ENCODE peak calls at places on chromosomes 6 and 20, in six cellular contexts. Y is GM12878, N is fibroblast of mammary gland, Q is type B pancreatic cell, R is AG10803, Z is foreskin fibroblast. W is an unnamed sample.

GRCh38 chr6:23417133-23417532 is 708.9 kb upstream of the NRSN1 start:
- DNase-seq in Q (no peak), N (no peak), Y (no peak), Z (no peak), R (no peak), W (no peak)

GRCh38 chr20:38178065-38178471 is 13.0 kb upstream of the TGM2 start:
- DNase-seq in Q (no peak), Z (no peak), Y (no peak), N (peak; percentile 56), R (no peak), W (no peak)

GRCh38 chr20:32110173-32110704 is 725 bp downstream of the TM9SF4 start:
- DNase-seq in N (no peak), Q (no peak), R (no peak), Z (no peak), Y (no peak), W (no peak)

GRCh38 chr20:51489611-51490010 is 52.9 kb downstream of the NFATC2 start:
- DNase-seq in R (no peak), N (no peak), Y (no peak), Q (no peak), Z (no peak), W (no peak)

GRCh38 chr20:11403711-11404110 is 514.0 kb upstream of the BTBD3 start:
- DNase-seq in R (peak; percentile 28), Z (no peak), N (no peak), Q (no peak), Y (no peak), W (no peak)

GRCh38 chr6:34523441-34524206 is 32.5 kb downstream of the SPDEF start:
- DNase-seq in N (no peak), Q (no peak), Y (no peak), R (no peak), Z (no peak), W (no peak)

GRCh38 chr6:140007525-140007924 is 633.1 kb upstream of the CITED2 start:
- DNase-seq in R (no peak), Q (no peak), Z (no peak), N (no peak), Y (no peak), W (no peak)

GRCh38 chr6:7886132-7886531 is 24.5 kb downstream of the TXNDC5 start:
- DNase-seq in Q (no peak), N (no peak), Y (no peak), Z (no peak), R (no peak), W (no peak)

GRCh38 chr6:92587521-92587920 is 831.8 kb downstream of the EPHA7 start:
- DNase-seq in Z (no peak), R (no peak), Q (no peak), Y (no peak), N (no peak), W (peak; percentile 18)

GRCh38 chr20:48227381-48227780 is 442.1 kb upstream of the SULF2 start:
- DNase-seq in Q (no peak), R (no peak), Z (no peak), Y (no peak), N (no peak), W (no peak)

GRCh38 chr6:33772902-33773472 is 15.9 kb downstream of the LEMD2 start:
- DNase-seq in R (no peak), N (no peak), Q (no peak), Z (no peak), Y (no peak), W (no peak)

GRCh38 chr20:44137210-44137781 is 49.7 kb downstream of the JPH2 start:
- DNase-seq in N (no peak), Q (no peak), Y (no peak), R (peak; percentile 65), Z (no peak), W (no peak)

GRCh38 chr20:35902545-35902941 is 51.8 kb downstream of the SCAND1 start:
- DNase-seq in Y (no peak), R (no peak), N (no peak), Q (no peak), Z (no peak), W (peak; percentile 31)

GRCh38 chr6:41539204-41539603 is 7.0 kb upstream of the FOXP4 start:
- DNase-seq in Q (no peak), R (no peak), Y (no peak), N (no peak), Z (no peak), W (no peak)

GRCh38 chr20:46894579-46894958 is at the start of gene EYA2:
- DNase-seq in Y (no peak), R (peak; percentile 9), Q (no peak), N (no peak), Z (peak; percentile 40), W (no peak)

DNA sequence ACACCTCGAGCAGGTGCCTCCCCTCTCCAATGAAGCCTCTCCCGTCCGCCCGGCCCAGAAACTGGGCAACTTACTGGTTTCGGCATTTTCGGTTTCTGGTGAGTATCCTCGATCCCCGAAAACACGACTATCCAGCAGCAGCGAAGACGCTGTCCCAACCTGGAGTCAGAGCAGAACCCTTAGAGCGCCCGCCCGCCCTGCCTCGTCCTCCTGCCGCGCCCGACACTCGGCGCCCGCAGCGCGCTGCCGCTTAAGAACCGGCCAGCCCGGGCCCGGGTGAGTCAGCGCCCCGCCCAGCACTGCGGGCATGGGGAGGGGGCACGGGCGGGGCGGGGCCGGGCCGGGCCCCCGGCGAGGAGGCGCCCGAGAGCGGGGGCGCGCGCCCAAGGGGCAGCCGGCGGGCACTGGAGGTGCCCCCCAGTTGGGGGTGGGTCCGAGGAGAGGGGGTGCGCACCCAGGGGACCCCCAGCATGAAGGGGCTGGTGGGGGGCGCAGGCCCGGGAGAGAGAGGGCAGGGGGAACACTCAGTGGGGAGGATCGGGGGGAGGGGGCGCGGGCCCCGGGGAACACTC is 1.1 kb downstream of the EZR start:
- DNase-seq in Y (no peak), Q (peak; percentile 82), N (peak; percentile 55), R (peak; percentile 77), Z (peak; percentile 94), W (peak; percentile 84)
- TF ChIP-seq CTCF in Y (no peak), Q (no peak), N (no peak), R (no peak), Z (no peak), W (no peak)

DNA sequence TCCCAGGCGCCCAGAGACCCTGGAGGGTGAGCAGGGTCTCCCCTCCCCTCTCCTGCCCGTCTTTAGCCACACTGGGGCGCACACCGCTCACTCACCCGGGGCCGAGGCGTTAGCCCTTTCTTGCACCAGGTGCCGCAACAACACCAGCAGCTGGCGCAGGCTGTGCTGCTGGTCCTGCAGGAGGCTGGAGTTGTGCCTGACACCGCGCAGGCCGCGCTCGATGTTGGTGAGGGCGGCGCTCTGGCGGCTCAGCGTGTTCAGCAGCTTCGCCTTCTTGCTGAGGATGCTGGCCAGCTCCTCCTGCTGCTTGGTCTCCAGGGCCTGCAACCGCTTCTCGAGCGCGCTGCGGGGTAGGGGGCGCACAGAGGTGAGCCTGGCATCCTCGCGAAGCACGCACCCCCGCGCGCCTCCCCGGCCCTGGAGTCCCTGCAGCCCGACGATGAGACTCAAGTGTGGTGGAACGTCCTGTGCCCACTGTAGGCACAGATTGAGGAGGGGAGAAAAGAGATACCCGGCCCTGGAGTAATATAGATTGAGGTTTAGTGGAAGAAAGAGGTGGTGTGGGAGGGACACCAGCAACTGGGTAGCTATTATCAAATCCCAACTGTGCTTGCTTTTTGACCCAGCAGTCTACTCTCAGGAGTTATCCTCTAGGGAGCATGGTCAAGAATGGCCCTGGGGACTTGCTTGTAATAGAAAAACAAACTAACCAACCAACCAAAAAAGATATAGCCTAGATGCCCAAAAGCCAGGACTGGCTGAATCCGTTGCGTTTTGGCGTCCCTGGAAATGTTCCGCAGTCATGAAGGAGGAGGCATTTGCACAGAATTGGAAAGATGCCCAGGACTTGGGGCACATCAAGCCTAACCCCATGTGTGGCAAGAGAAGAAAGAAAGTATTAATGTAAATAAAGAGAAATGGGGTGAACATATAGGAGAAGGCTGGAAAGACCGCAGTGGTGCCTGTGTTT is 30.9 kb downstream of the ANGPT4 start:
- DNase-seq in R (peak; percentile 49), N (peak; percentile 9), Z (peak; percentile 50), Q (no peak), Y (no peak), W (no peak)
- TF ChIP-seq CTCF in R (peak; percentile 6), N (no peak), Z (no peak), Q (peak; percentile 15), Y (no peak), W (no peak)

GRCh38 chr6:53290547-53291510 is 57.9 kb downstream of the ELOVL5 start:
- DNase-seq in Z (no peak), Y (no peak), R (no peak), N (no peak), Q (no peak), W (no peak)
- TF ChIP-seq CTCF in Z (no peak), Y (no peak), R (peak; percentile 12), N (no peak), Q (no peak), W (no peak)

DNA sequence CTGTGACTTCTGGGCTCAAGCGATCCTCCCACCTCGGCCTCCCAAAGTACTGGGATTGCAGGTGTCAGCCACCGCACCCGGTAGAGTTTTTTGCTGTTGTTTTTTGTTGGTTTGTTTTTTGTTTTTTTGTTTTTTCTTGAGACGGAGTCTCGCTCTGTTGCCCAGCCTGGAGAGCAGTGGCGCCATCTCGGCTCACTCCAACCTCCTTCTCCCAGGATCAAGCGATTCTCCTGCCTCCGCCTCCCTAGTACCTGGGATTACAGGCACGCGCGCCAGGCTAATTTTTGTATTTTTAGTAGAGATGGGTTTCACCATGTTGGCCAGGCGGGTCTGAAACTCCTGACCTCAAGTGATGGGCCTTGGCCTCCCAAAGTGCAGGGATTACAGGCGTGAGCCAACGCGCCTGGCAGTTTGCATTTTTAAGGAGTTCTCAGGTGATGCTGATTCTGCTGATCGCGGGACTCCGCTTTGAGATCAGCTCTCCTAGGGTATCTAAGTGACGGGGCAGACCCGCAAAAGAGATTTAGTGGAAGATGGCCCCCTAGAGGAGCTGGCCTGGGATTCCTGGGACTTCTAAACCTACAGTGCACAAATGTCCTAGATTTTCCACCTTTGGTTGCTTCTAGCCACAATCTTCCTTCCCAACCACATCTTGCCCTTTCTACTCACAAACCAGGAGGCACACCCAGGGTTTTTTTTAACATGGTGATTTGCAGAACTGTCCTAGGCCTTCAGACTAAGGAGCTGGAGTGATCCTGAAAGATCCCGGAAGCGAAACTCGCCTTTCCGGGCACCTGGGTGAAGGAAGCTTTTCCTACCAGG is 45.2 kb downstream of the DPPA5 start:
- DNase-seq in Y (no peak), Q (no peak), N (peak; percentile 22), Z (peak; percentile 44), R (peak; percentile 14), W (peak; percentile 42)
- TF ChIP-seq CTCF in Y (no peak), Q (peak; percentile 23), N (peak; percentile 16), Z (peak; percentile 7), R (peak; percentile 17), W (no peak)

GRCh38 chr6:169121013-169121412 is 132.6 kb downstream of the THBS2 start:
- DNase-seq in Y (no peak), Z (no peak), Q (no peak), R (no peak), N (no peak), W (no peak)
- TF ChIP-seq CTCF in Y (no peak), Z (no peak), Q (no peak), R (no peak), N (peak; percentile 28), W (no peak)

DNA sequence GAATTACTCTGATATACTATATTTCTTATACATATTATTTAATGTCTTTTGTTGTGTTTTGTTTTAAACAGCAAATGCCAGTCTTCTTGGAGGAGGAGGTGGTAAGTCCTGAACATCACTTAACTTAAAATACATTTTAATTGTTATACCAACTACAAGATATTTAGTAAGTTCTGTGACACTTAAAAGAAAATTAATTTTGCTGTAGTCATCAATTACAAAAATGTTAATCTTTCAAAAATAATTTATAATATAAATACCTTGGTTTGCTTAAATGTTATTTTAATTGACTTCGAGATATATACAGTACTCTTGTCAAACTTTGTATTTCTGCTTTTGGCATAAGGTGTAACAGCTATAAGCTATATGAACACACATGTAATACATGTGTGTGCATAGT is 156.0 kb upstream of the FLRT3 start:
- DNase-seq in Y (no peak), R (no peak), N (no peak), Q (no peak), Z (no peak), W (no peak)
- TF ChIP-seq CTCF in Y (no peak), R (no peak), N (no peak), Q (no peak), Z (no peak), W (no peak)

W was measured in MCF 10A.